ENCODE peak calls at places on chromosomes 13 and 19, in eight cellular contexts. One of them, this sample, is unnamed.

GRCh38 chr13:21637296-21637695 is 33.3 kb upstream of the MICU2 start:
- DNase-seq in heart right ventricle: no peak
- DNase-seq in NCI-H1092 treated with DMSO at 0.1 percent for 48 hours: peak
- DNase-seq in neural progenitor cell: no peak
- DNase-seq in ELF-1: no peak
- DNase-seq in stimulated activated naive B cell treated with anti-CD40 and anti-IgM and Interleukin-4, amounts not matched to agents 10 μg/mL and 1 μg/mL and 100 μg/mL, for 72 hours: no peak
- DNase-seq in NCI-H1417: peak
- DNase-seq in EL: peak
- DNase-seq in this sample: peak

GRCh38 chr19:47231215-47232054 is 436 bp upstream of the BBC3 start:
- DNase-seq in heart right ventricle: peak
- DNase-seq in NCI-H1092 treated with DMSO at 0.1 percent for 48 hours: no peak
- DNase-seq in neural progenitor cell: peak
- DNase-seq in ELF-1: peak
- DNase-seq in stimulated activated naive B cell treated with anti-CD40 and anti-IgM and Interleukin-4, amounts not matched to agents 10 μg/mL and 1 μg/mL and 100 μg/mL, for 72 hours: peak
- DNase-seq in NCI-H1417: peak
- DNase-seq in EL: peak
- DNase-seq in this sample: peak

GRCh38 chr13:35349673-35350278 is 126.7 kb downstream of the MAB21L1 start:
- DNase-seq in heart right ventricle: no peak
- DNase-seq in NCI-H1092 treated with DMSO at 0.1 percent for 48 hours: no peak
- DNase-seq in neural progenitor cell: no peak
- DNase-seq in ELF-1: no peak
- DNase-seq in stimulated activated naive B cell treated with anti-CD40 and anti-IgM and Interleukin-4, amounts not matched to agents 10 μg/mL and 1 μg/mL and 100 μg/mL, for 72 hours: no peak
- DNase-seq in NCI-H1417: no peak
- DNase-seq in EL: peak
- DNase-seq in this sample: no peak

GRCh38 chr19:45924891-45925447 is 10.4 kb upstream of the NANOS2 start:
- DNase-seq in heart right ventricle: no peak
- DNase-seq in NCI-H1092 treated with DMSO at 0.1 percent for 48 hours: no peak
- DNase-seq in neural progenitor cell: no peak
- DNase-seq in ELF-1: no peak
- DNase-seq in stimulated activated naive B cell treated with anti-CD40 and anti-IgM and Interleukin-4, amounts not matched to agents 10 μg/mL and 1 μg/mL and 100 μg/mL, for 72 hours: no peak
- DNase-seq in NCI-H1417: no peak
- DNase-seq in EL: no peak
- DNase-seq in this sample: no peak

GRCh38 chr13:97229699-97230098 is 7.6 kb downstream of the MBNL2 start:
- DNase-seq in heart right ventricle: no peak
- DNase-seq in NCI-H1092 treated with DMSO at 0.1 percent for 48 hours: no peak
- DNase-seq in neural progenitor cell: no peak
- DNase-seq in ELF-1: no peak
- DNase-seq in stimulated activated naive B cell treated with anti-CD40 and anti-IgM and Interleukin-4, amounts not matched to agents 10 μg/mL and 1 μg/mL and 100 μg/mL, for 72 hours: no peak
- DNase-seq in NCI-H1417: no peak
- DNase-seq in EL: no peak
- DNase-seq in this sample: no peak

GRCh38 chr19:43759515-43759914 is 4.8 kb upstream of the SMG9 start:
- DNase-seq in heart right ventricle: no peak
- DNase-seq in NCI-H1092 treated with DMSO at 0.1 percent for 48 hours: no peak
- DNase-seq in neural progenitor cell: no peak
- DNase-seq in ELF-1: no peak
- DNase-seq in stimulated activated naive B cell treated with anti-CD40 and anti-IgM and Interleukin-4, amounts not matched to agents 10 μg/mL and 1 μg/mL and 100 μg/mL, for 72 hours: no peak
- DNase-seq in NCI-H1417: no peak
- DNase-seq in EL: peak
- DNase-seq in this sample: no peak

GRCh38 chr13:112693831-112694497 is 4.1 kb downstream of the ATP11A start:
- DNase-seq in heart right ventricle: no peak
- DNase-seq in NCI-H1092 treated with DMSO at 0.1 percent for 48 hours: no peak
- DNase-seq in neural progenitor cell: peak
- DNase-seq in ELF-1: peak
- DNase-seq in stimulated activated naive B cell treated with anti-CD40 and anti-IgM and Interleukin-4, amounts not matched to agents 10 μg/mL and 1 μg/mL and 100 μg/mL, for 72 hours: no peak
- DNase-seq in NCI-H1417: no peak
- DNase-seq in EL: peak
- DNase-seq in this sample: peak

GRCh38 chr19:38488811-38489481 is 55.5 kb downstream of the RYR1 start:
- DNase-seq in heart right ventricle: no peak
- DNase-seq in NCI-H1092 treated with DMSO at 0.1 percent for 48 hours: no peak
- DNase-seq in neural progenitor cell: no peak
- DNase-seq in ELF-1: no peak
- DNase-seq in stimulated activated naive B cell treated with anti-CD40 and anti-IgM and Interleukin-4, amounts not matched to agents 10 μg/mL and 1 μg/mL and 100 μg/mL, for 72 hours: no peak
- DNase-seq in NCI-H1417: no peak
- DNase-seq in EL: no peak
- DNase-seq in this sample: no peak

GRCh38 chr19:970695-971094 is 13.4 kb upstream of the WDR18 start:
- DNase-seq in heart right ventricle: no peak
- DNase-seq in NCI-H1092 treated with DMSO at 0.1 percent for 48 hours: no peak
- DNase-seq in neural progenitor cell: no peak
- DNase-seq in ELF-1: peak
- DNase-seq in stimulated activated naive B cell treated with anti-CD40 and anti-IgM and Interleukin-4, amounts not matched to agents 10 μg/mL and 1 μg/mL and 100 μg/mL, for 72 hours: no peak
- DNase-seq in NCI-H1417: no peak
- DNase-seq in EL: no peak
- DNase-seq in this sample: no peak

GRCh38 chr13:26061947-26062346 is 10.1 kb upstream of the SHISA2 start:
- DNase-seq in heart right ventricle: no peak
- DNase-seq in NCI-H1092 treated with DMSO at 0.1 percent for 48 hours: no peak
- DNase-seq in neural progenitor cell: no peak
- DNase-seq in ELF-1: no peak
- DNase-seq in stimulated activated naive B cell treated with anti-CD40 and anti-IgM and Interleukin-4, amounts not matched to agents 10 μg/mL and 1 μg/mL and 100 μg/mL, for 72 hours: no peak
- DNase-seq in NCI-H1417: no peak
- DNase-seq in EL: peak
- DNase-seq in this sample: no peak

GRCh38 chr19:41367848-41368301 is 3.9 kb upstream of the B9D2 start:
- DNase-seq in heart right ventricle: no peak
- DNase-seq in NCI-H1092 treated with DMSO at 0.1 percent for 48 hours: no peak
- DNase-seq in neural progenitor cell: no peak
- DNase-seq in ELF-1: no peak
- DNase-seq in stimulated activated naive B cell treated with anti-CD40 and anti-IgM and Interleukin-4, amounts not matched to agents 10 μg/mL and 1 μg/mL and 100 μg/mL, for 72 hours: no peak
- DNase-seq in NCI-H1417: no peak
- DNase-seq in EL: peak
- DNase-seq in this sample: no peak

GRCh38 chr19:18282788-18283141 is 1.3 kb upstream of the JUND start:
- DNase-seq in heart right ventricle: no peak
- DNase-seq in NCI-H1092 treated with DMSO at 0.1 percent for 48 hours: no peak
- DNase-seq in neural progenitor cell: no peak
- DNase-seq in ELF-1: no peak
- DNase-seq in stimulated activated naive B cell treated with anti-CD40 and anti-IgM and Interleukin-4, amounts not matched to agents 10 μg/mL and 1 μg/mL and 100 μg/mL, for 72 hours: no peak
- DNase-seq in NCI-H1417: no peak
- DNase-seq in EL: no peak
- DNase-seq in this sample: no peak

GRCh38 chr13:103525530-103525929 is 459.3 kb upstream of the SLC10A2 start:
- DNase-seq in heart right ventricle: no peak
- DNase-seq in NCI-H1092 treated with DMSO at 0.1 percent for 48 hours: peak
- DNase-seq in neural progenitor cell: no peak
- DNase-seq in ELF-1: no peak
- DNase-seq in stimulated activated naive B cell treated with anti-CD40 and anti-IgM and Interleukin-4, amounts not matched to agents 10 μg/mL and 1 μg/mL and 100 μg/mL, for 72 hours: no peak
- DNase-seq in NCI-H1417: no peak
- DNase-seq in EL: no peak
- DNase-seq in this sample: no peak

This sample was measured in stomach.